ENCODE peak calls at places on chromosomes 6 and 20, in six cellular contexts. Q, E, I, R, Z and V are unnamed samples.

GRCh38 chr6:32047084-32047478 is 8.9 kb downstream of the CYP21A2 start:
- DNase-seq in Q (no peak), E (no peak), I (no peak), R (peak), Z (peak), V (no peak)

GRCh38 chr6:109736273-109737031 is 45.4 kb downstream of the FIG4 start:
- DNase-seq in Q (no peak), E (no peak), I (no peak), R (no peak), Z (no peak), V (no peak)

GRCh38 chr20:13142143-13142542 is 78.9 kb upstream of the ISM1 start:
- DNase-seq in Q (no peak), E (no peak), I (no peak), R (no peak), Z (no peak), V (no peak)

GRCh38 chr6:41488392-41489129 is 57.6 kb upstream of the FOXP4 start:
- DNase-seq in Q (no peak), E (no peak), I (no peak), R (no peak), Z (peak), V (no peak)

GRCh38 chr6:148624025-148624424 is 122.8 kb upstream of the UST start:
- DNase-seq in Q (no peak), E (no peak), I (peak), R (no peak), Z (no peak), V (no peak)

GRCh38 chr6:165049362-165049761 is 260.0 kb downstream of the C6orf118 start:
- DNase-seq in Q (no peak), E (no peak), I (peak), R (no peak), Z (no peak), V (peak)

GRCh38 chr6:135182993-135183531 is 2.0 kb downstream of the MYB start:
- DNase-seq in Q (no peak), E (no peak), I (peak), R (no peak), Z (peak), V (peak)

GRCh38 chr6:53829698-53830221 is 35.0 kb downstream of the LRRC1 start:
- DNase-seq in Q (no peak), E (no peak), I (no peak), R (no peak), Z (peak), V (no peak)

GRCh38 chr6:169723991-169724553 is at the start of gene PHF10:
- DNase-seq in Q (no peak), E (no peak), I (peak), R (no peak), Z (peak), V (peak)

GRCh38 chr20:58003525-58003924 is 224.9 kb downstream of the ANKRD60 start:
- DNase-seq in Q (peak), E (no peak), I (no peak), R (no peak), Z (no peak), V (peak)

GRCh38 chr6:56025785-56026184 is 150.4 kb upstream of the BMP5 start:
- DNase-seq in Q (no peak), E (no peak), I (no peak), R (no peak), Z (no peak), V (no peak)

GRCh38 chr6:162708971-162709370 is 18.6 kb downstream of the PRKN start:
- DNase-seq in Q (no peak), E (no peak), I (no peak), R (no peak), Z (no peak), V (no peak)

GRCh38 chr6:1386310-1386709 is 3.1 kb upstream of the FOXF2 start:
- DNase-seq in Q (no peak), E (no peak), I (no peak), R (no peak), Z (no peak), V (no peak)

GRCh38 chr6:53752440-53752839 is 42.4 kb upstream of the LRRC1 start:
- DNase-seq in Q (no peak), E (no peak), I (no peak), R (no peak), Z (no peak), V (no peak)

GRCh38 chr6:108566406-108566805 is 5.7 kb downstream of the FOXO3 start:
- DNase-seq in Q (no peak), E (no peak), I (no peak), R (no peak), Z (no peak), V (no peak)

GRCh38 chr6:27492776-27493175 is 19.9 kb upstream of the ZNF184 start:
- DNase-seq in Q (no peak), E (no peak), I (no peak), R (no peak), Z (no peak), V (no peak)

GRCh38 chr6:153449279-153449678 is 318.2 kb upstream of the RGS17 start:
- DNase-seq in Q (no peak), E (no peak), I (no peak), R (no peak), Z (no peak), V (no peak)

GRCh38 chr20:33994624-33994913 is 858 bp downstream of the RALY start:
- DNase-seq in Q (no peak), E (no peak), I (no peak), R (no peak), Z (no peak), V (no peak)

GRCh38 chr6:52152692-52153091 is 33.5 kb upstream of the IL17A start:
- DNase-seq in Q (no peak), E (no peak), I (no peak), R (no peak), Z (no peak), V (no peak)

GRCh38 chr20:20489623-20490341 is 121.9 kb downstream of the INSM1 start:
- DNase-seq in Q (no peak), E (no peak), I (no peak), R (no peak), Z (no peak), V (no peak)

GRCh38 chr6:38489951-38490350 is 149.8 kb downstream of the BTBD9 start:
- DNase-seq in Q (no peak), E (no peak), I (no peak), R (no peak), Z (no peak), V (no peak)

GRCh38 chr6:42782689-42783176 is 881 bp downstream of the BICRAL start:
- DNase-seq in Q (peak), E (peak), I (peak), R (peak), Z (peak), V (peak)
- TF ChIP-seq POLR2A in Q (peak), E (peak), I (peak), R (peak), Z (peak), V (no peak)

GRCh38 chr6:20404641-20405032 is 3.0 kb downstream of the E2F3 start:
- DNase-seq in Q (peak), E (no peak), I (peak), R (no peak), Z (peak), V (peak)
- TF ChIP-seq POLR2A in Q (no peak), E (no peak), I (no peak), R (no peak), Z (no peak), V (peak)

DNA sequence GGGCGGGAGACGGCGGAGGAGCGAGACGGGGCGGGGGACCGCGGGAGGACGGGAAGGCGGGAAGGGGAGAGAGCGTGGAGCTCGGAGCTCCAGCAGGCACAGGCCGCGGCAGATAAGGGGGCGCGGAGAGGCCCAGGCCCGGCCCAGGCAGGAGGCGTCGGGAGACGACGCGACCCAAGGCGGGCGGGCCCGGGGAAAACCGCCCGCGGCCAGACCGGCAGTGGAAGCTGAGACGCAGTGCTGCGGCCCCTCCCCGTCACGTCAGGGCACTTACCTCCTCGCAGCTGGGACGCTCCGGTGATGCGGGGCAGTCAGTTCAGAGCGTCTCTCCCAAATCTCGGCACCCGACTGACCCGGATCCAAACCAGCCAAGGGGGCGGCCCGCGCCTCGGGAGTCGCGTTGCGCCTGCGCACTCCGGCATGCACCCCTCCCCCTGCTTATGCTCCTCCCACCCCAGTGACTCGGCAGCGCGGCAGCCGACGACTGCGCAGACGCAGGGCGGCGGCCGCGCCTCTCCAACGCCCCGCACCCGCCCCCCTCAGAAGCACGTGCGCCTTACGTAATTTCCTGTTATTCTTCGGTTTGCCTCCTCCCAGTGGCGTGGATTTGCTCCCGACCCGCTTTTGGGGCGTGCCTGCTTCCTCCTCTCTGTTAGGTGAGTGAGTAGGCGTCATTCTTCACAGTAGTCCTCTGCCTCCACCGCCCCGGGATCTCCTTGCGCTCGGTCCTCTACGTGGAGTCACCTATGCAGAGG is at the start of gene OSER1:
- DNase-seq in Q (peak), E (peak), I (peak), R (peak), Z (peak), V (peak)
- TF ChIP-seq POLR2A in Q (peak), E (peak), I (peak), R (peak), Z (peak), V (peak)

GRCh38 chr6:36626636-36627035 is 32.5 kb downstream of the SRSF3 start:
- DNase-seq in Q (no peak), E (no peak), I (no peak), R (no peak), Z (peak), V (no peak)
- TF ChIP-seq POLR2A in Q (no peak), E (no peak), I (no peak), R (no peak), Z (no peak), V (no peak)

GRCh38 chr20:37529214-37529967 is 1.7 kb upstream of the BLCAP start:
- DNase-seq in Q (no peak), E (no peak), I (peak), R (peak), Z (no peak), V (no peak)

GRCh38 chr20:37528442-37529213 is 952 bp upstream of the BLCAP start:
- DNase-seq in Q (no peak), E (no peak), I (no peak), R (peak), Z (peak), V (no peak)

GRCh38 chr20:37526839-37527637 is 638 bp downstream of the BLCAP start:
- DNase-seq in Q (peak), E (no peak), I (peak), R (peak), Z (peak), V (no peak)

GRCh38 chr20:37526238-37526838 is 1.3 kb downstream of the BLCAP start:
- DNase-seq in Q (no peak), E (no peak), I (peak), R (peak), Z (peak), V (peak)

GRCh38 chr20:37527638-37528441 is at the start of gene BLCAP:
- DNase-seq in Q (peak), E (peak), I (peak), R (peak), Z (peak), V (peak)
- TF ChIP-seq POLR2A in Q (peak), E (no peak), I (peak), R (peak), Z (peak), V (peak)

DNA sequence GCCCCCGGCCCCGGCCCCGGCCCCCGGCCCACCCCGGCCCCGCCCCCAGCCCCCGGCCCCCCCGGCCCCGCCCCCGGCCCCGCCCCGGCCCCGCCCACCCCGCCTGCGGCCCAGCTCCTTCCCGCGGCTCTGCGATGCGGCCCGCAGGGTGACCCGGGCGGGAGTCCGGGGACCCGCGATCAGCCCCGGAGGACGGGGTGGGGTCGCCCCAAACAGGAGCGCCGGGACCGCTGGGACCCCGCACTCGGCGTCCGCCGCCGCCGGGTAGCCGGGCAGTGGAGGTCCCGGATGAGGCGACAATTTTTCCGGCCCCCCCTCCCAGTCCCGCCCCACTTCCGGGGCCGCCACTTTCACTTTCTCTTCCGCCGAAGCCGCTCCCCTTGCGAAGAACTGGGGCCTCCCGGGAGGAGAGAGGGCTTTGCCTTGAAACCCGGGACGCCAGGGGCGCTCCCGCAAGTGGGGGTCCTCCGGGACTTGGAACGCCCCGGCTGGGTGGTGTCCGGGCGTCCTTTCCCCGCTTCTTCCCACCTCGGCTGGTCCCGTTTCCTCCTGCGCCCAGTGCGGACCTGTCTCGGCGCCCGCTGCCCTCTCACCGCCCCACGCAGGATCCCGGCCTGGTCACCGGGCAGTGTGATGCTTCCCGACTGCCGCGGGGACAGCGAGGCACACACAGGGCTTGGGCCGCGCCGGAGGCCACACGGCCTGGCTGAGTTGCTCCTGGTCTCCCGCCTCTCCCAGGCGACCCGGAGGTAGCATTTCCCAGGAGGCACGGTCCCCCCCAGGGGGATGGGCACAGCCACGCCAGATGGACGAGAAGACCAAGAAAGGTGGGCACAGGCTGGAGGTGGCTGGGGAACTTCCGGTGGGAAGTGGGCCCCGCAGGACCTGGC is at the start of gene RBCK1:
- DNase-seq in Q (peak), E (peak), I (peak), R (peak), Z (peak), V (peak)
- TF ChIP-seq POLR2A in Q (peak), E (peak), I (peak), R (no peak), Z (peak), V (peak)

GRCh38 chr6:156814036-156814581 is 36.9 kb downstream of the ARID1B start:
- DNase-seq in Q (no peak), E (no peak), I (no peak), R (no peak), Z (no peak), V (peak)

GRCh38 chr6:156821707-156822106 is 44.5 kb downstream of the ARID1B start:
- DNase-seq in Q (no peak), E (no peak), I (no peak), R (no peak), Z (no peak), V (no peak)

GRCh38 chr6:156820089-156820798 is 43.1 kb downstream of the ARID1B start:
- DNase-seq in Q (no peak), E (no peak), I (no peak), R (no peak), Z (no peak), V (no peak)

DNA sequence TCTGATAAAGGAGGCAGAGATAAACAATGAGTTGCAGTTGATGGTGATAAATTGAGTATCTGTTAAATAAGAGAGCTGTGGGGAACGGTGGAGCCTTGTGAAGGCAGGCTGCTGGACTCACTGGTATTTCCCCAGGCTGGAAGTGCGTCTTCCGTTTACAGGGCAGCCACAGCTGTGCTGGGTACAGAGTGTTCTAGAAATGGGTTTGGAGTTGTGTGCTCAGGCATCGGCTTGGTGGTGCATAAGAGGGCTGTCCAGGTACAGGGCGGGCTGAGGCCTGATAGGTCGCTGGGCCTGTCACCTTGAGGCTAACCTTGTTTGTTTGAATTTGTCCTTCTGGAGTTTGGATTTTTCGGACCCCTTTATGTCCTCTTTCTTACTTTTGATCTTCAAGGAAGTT is 39.3 kb downstream of the ARID1B start:
- DNase-seq in Q (no peak), E (no peak), I (no peak), R (no peak), Z (peak), V (peak)
- TF ChIP-seq POLR2A in Q (no peak), E (no peak), I (no peak), R (no peak), Z (no peak), V (no peak)

GRCh38 chr20:62475027-62475818 is 572 bp downstream of the GATA5 start:
- DNase-seq in Q (no peak), E (no peak), I (no peak), R (no peak), Z (no peak), V (peak)
- TF ChIP-seq POLR2A in Q (no peak), E (no peak), I (no peak), R (no peak), Z (no peak), V (no peak)

GRCh38 chr6:127266178-127266891 is at the start of gene RNF146:
- DNase-seq in Q (peak), E (peak), I (peak), R (peak), Z (peak), V (peak)

GRCh38 chr6:127267742-127268588 is 1.3 kb downstream of the RNF146 start:
- DNase-seq in Q (peak), E (no peak), I (peak), R (no peak), Z (no peak), V (peak)

DNA sequence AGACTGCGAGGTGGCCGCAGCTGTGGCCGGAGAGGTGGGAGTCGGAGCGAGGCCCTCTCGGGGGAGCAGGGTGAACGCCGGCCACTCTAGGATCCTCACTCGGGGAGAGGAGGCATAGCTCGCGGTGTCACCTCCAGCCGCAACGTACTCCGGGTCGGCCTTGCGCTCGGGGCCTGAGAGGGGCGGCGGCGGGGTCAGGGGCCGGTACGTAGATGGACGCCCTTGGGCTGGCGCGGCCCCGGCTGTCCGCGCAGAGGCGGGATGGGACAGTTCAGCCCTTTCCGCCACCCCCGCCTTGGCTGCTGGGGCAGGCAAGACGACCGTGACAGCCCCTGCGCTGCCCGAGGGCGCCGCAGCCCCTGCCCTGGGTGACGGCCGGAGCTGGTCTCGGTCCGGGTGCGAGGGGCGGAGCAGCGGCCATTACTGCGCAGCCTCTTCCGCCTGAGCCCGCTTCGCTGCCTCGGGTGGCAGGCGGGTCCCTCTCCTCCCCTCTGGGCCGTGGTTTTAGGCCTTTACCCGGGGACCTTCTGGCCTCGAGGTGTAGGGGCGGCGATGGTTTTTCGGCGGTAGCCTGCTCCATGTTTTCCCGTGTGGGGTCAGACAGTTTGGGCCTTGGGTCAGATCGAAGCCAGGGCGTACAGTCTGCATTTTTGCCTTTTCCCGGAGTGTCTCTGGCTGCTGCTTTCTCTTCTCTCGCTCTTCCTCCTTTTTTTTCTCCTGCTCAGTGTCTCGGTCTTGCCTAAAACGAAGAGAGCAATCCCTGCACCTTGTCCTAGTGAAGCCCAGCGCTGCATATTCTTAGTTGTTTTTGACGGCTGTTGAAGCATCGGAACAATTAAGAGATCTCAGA is 453 bp downstream of the RNF146 start:
- DNase-seq in Q (peak), E (peak), I (peak), R (no peak), Z (peak), V (peak)
- TF ChIP-seq POLR2A in Q (peak), E (peak), I (peak), R (peak), Z (peak), V (peak)